ENCODE peak calls at places on chromosomes 13 and 19, in seven cellular contexts. I is SK-N-MC, V is ascending aorta, E is iPS DF 6.9, Q is hepatocyte, J is aorta, X is HFF-Myc. B is an unnamed sample.

GRCh38 chr19:20776083-20777076 is at the start of gene ZNF66:
- DNase-seq in Q (peak; percentile 98), X (peak; percentile 87), E (peak; percentile 92), I (peak; percentile 1), V (peak; percentile 88), J (peak; percentile 97), B (peak; percentile 86)

GRCh38 chr13:62964522-62964921 is 1548.9 kb upstream of the PCDH20 start:
- DNase-seq in E (no peak), J (no peak), I (no peak), Q (no peak), V (no peak), X (no peak), B (no peak)

GRCh38 chr19:39099341-39099740 is 15.2 kb downstream of the ACP7 start:
- DNase-seq in Q (no peak), E (no peak), V (no peak), J (no peak), I (no peak), X (no peak), B (no peak)

GRCh38 chr19:5985098-5985783 is 7.3 kb upstream of the RANBP3 start:
- DNase-seq in J (no peak), I (no peak), Q (peak; percentile 51), E (no peak), X (no peak), V (no peak), B (no peak)

GRCh38 chr13:24692541-24692940 is 12.3 kb downstream of the ATP12A start:
- DNase-seq in I (no peak), V (no peak), X (no peak), E (no peak), J (no peak), Q (peak; percentile 47), B (no peak)

GRCh38 chr19:46926201-46927071 is 65.6 kb downstream of the ARHGAP35 start:
- DNase-seq in J (no peak), Q (no peak), E (no peak), V (no peak), X (no peak), I (no peak), B (no peak)

GRCh38 chr19:7188682-7189629 is 105.3 kb downstream of the INSR start:
- DNase-seq in X (no peak), V (no peak), J (no peak), E (no peak), I (no peak), Q (no peak), B (no peak)

GRCh38 chr19:50205681-50206138 is 2.3 kb downstream of the MYH14 start:
- DNase-seq in Q (peak; percentile 75), X (no peak), I (no peak), V (no peak), E (no peak), J (no peak), B (peak; percentile 81)

GRCh38 chr19:51421229-51422052 is 4.0 kb upstream of the SIGLEC10 start:
- DNase-seq in X (no peak), I (no peak), E (no peak), V (no peak), Q (no peak), J (no peak), B (no peak)

GRCh38 chr19:58386166-58386575 is 898 bp upstream of the RPS5 start:
- DNase-seq in E (no peak), X (no peak), V (no peak), Q (no peak), J (peak; percentile 81), I (no peak), B (peak; percentile 72)

GRCh38 chr13:41637578-41637977 is 180.2 kb downstream of the RGCC start:
- DNase-seq in Q (no peak), J (no peak), X (no peak), V (no peak), I (no peak), E (no peak), B (no peak)

GRCh38 chr13:66805657-66806056 is 424.5 kb downstream of the PCDH9 start:
- DNase-seq in X (no peak), J (no peak), E (no peak), I (no peak), V (no peak), Q (no peak), B (no peak)

GRCh38 chr19:3656073-3656746 is 29.6 kb upstream of the CACTIN start:
- DNase-seq in I (no peak), Q (no peak), E (no peak), V (no peak), X (peak; percentile 64), J (no peak), B (no peak)

GRCh38 chr19:11659612-11660011 is 62.3 kb downstream of the ZNF627 start:
- DNase-seq in E (no peak), V (no peak), I (no peak), J (no peak), X (no peak), Q (no peak), B (peak; percentile 60)

GRCh38 chr19:38204096-38204495 is 19.9 kb downstream of the DPF1 start:
- DNase-seq in J (no peak), I (no peak), Q (no peak), E (no peak), V (no peak), X (no peak), B (no peak)

GRCh38 chr19:17526922-17527321 is 15.5 kb downstream of the PGLS start:
- DNase-seq in X (no peak), Q (no peak), I (no peak), E (no peak), J (no peak), V (no peak), B (peak; percentile 50)

GRCh38 chr19:54561840-54562239 is 11.8 kb upstream of the LILRA2 start:
- DNase-seq in V (no peak), X (no peak), E (no peak), Q (no peak), I (no peak), J (no peak), B (no peak)

GRCh38 chr13:43877788-43878187 is 1.8 kb downstream of the CCDC122 start:
- DNase-seq in J (no peak), I (no peak), E (no peak), V (no peak), Q (no peak), X (no peak), B (no peak)

GRCh38 chr13:38301236-38301635 is 48.4 kb upstream of the UFM1 start:
- DNase-seq in E (no peak), I (no peak), V (no peak), J (no peak), X (no peak), Q (no peak), B (no peak)

GRCh38 chr13:78317030-78317429 is 286.3 kb downstream of the POU4F1 start:
- DNase-seq in Q (peak; percentile 10), I (peak; percentile 45), V (no peak), J (no peak), E (no peak), X (peak; percentile 2), B (no peak)

GRCh38 chr13:99661791-99662190 is 160.5 kb downstream of the TM9SF2 start:
- DNase-seq in J (no peak), E (no peak), V (no peak), Q (no peak), I (no peak), X (no peak), B (peak; percentile 73)

GRCh38 chr13:61413572-61413971 is 2.1 kb downstream of the PCDH20 start:
- DNase-seq in J (no peak), E (no peak), V (no peak), Q (peak; percentile 11), I (no peak), X (no peak), B (peak; percentile 45)
- H3K4me3 ChIP-seq in J (peak overlapping the region; percentile 95), E (peak overlapping the region; percentile 47), V (peak overlapping the region; percentile 65), Q (peak overlapping the region; percentile 46), I (peak overlapping the region; percentile 97), X (no peak overlapping the region), B (peak overlapping the region; percentile 55)

DNA sequence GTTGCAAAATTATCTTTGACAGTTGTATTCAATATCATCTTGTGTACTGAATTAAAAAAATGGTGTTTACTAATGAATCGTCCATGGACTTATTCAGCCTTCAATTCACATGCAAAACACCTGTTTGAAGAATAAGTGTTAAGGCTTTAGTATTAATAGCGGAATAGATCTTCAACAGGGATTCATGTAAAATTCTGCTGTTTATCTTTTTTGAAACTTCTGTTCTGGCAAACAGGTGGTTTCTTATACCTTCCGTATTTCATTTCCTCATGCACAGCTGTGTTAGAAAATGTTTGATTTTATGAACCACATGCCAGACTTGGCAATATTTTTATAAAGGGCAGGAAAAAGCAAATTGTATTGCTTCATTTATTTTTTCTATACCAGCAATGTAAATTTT is 255.7 kb downstream of the DACH1 start:
- DNase-seq in Q (no peak), J (no peak), V (no peak), X (no peak), I (no peak), E (no peak), B (no peak)
- H3K4me3 ChIP-seq in Q (no peak overlapping the region), J (no peak overlapping the region), V (no peak overlapping the region), X (no peak overlapping the region), I (no peak overlapping the region), E (no peak overlapping the region), B (no peak overlapping the region)

GRCh38 chr13:105290596-105290995 is 1244.9 kb downstream of the EFNB2 start:
- DNase-seq in V (no peak), E (no peak), I (no peak), J (no peak), Q (no peak), X (no peak), B (no peak)
- H3K4me3 ChIP-seq in V (no peak overlapping the region), E (no peak overlapping the region), I (no peak overlapping the region), J (no peak overlapping the region), Q (no peak overlapping the region), X (no peak overlapping the region), B (no peak overlapping the region)

DNA sequence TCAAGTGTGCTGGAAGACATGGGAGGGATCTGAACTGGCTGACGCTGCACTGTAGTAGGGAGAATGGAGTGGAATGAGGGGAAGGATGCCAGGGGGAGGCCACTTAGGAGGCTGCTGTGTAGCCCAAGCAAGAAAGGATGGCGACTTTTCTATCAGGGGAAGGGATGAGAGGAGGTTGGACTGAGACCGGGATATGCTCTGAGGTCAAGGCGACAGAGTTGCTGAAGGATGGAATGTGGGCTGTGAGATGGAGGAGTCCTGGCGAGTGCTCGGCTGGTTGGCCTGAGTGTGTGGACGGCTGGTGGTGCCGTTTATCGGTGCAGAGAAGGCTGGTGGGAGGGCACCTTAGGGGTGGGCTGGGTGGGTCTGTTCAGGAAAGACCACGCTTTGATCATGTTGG is 45.7 kb downstream of the IRS2 start:
- DNase-seq in I (no peak), E (no peak), V (no peak), J (no peak), X (no peak), Q (no peak), B (no peak)
- H3K4me3 ChIP-seq in I (no peak overlapping the region), E (no peak overlapping the region), V (no peak overlapping the region), J (no peak overlapping the region), X (no peak overlapping the region), Q (no peak overlapping the region), B (no peak overlapping the region)

GRCh38 chr13:21047087-21047486 is 14.3 kb downstream of the LATS2 start:
- DNase-seq in V (no peak), Q (no peak), E (no peak), X (no peak), J (no peak), I (no peak), B (no peak)

GRCh38 chr13:21043898-21044297 is 17.5 kb downstream of the LATS2 start:
- DNase-seq in J (no peak), X (no peak), V (no peak), I (no peak), E (no peak), Q (peak; percentile 51), B (no peak)

GRCh38 chr13:21047591-21048282 is 13.6 kb downstream of the LATS2 start:
- DNase-seq in V (no peak), Q (no peak), X (no peak), E (no peak), J (no peak), I (no peak), B (no peak)

GRCh38 chr13:21045101-21045500 is 16.3 kb downstream of the LATS2 start:
- DNase-seq in E (no peak), Q (no peak), V (no peak), I (no peak), X (no peak), J (no peak), B (no peak)

GRCh38 chr13:21046203-21046602 is 15.2 kb downstream of the LATS2 start:
- DNase-seq in X (no peak), I (no peak), Q (no peak), E (no peak), V (no peak), J (no peak), B (no peak)
- H3K4me3 ChIP-seq in X (no peak overlapping the region), I (no peak overlapping the region), Q (no peak overlapping the region), E (no peak overlapping the region), V (no peak overlapping the region), J (no peak overlapping the region), B (no peak overlapping the region)

B was measured in H7.